ENCODE peak calls at places on chromosome 15, in five cellular contexts. K is stimulated activated CD8-positive, alpha-beta memory T cell treated with anti-CD3 and anti-CD28 coated beads, Interleukin-7, amount 100 ng/mL, for 48 hours; Z is T1000; P is NCI-H748 treated with DMSO at 0.1 percent for 48 hours; J is brain microvascular endothelial cell. H is an unnamed sample.

GRCh38 chr15:37951999-37952398 is 17.6 kb downstream of the TMCO5A start:
- DNase-seq in K (no peak), Z (no peak), P (no peak), J (no peak), H (no peak)

GRCh38 chr15:45399381-45400212 is 21.3 kb upstream of the GATM start:
- DNase-seq in K (no peak), Z (no peak), P (peak; percentile 14), J (no peak), H (peak; percentile 83)

GRCh38 chr15:29101491-29101890 is 168.1 kb downstream of the NSMCE3 start:
- DNase-seq in K (no peak), Z (no peak), P (no peak), J (no peak), H (no peak)

GRCh38 chr15:23686466-23687142 is 501 bp downstream of the NDN start:
- DNase-seq in K (no peak), Z (no peak), P (no peak), J (no peak), H (no peak)

GRCh38 chr15:67036775-67037555 is 28.4 kb upstream of the SMAD3 start:
- DNase-seq in K (no peak), Z (no peak), P (no peak), J (no peak), H (no peak)

GRCh38 chr15:40282144-40282869 is 557 bp downstream of the ANKRD63 start:
- DNase-seq in K (no peak), Z (peak; percentile 51), P (no peak), J (no peak), H (peak; percentile 21)

GRCh38 chr15:38714309-38715072 is 149.9 kb upstream of the RASGRP1 start:
- DNase-seq in K (no peak), Z (peak; percentile 66), P (no peak), J (peak; percentile 92), H (peak; percentile 64)

GRCh38 chr15:33453761-33454160 is 143.0 kb downstream of the RYR3 start:
- DNase-seq in K (no peak), Z (no peak), P (no peak), J (no peak), H (no peak)

GRCh38 chr15:60799885-60800728 is 321.2 kb upstream of the ICE2 start:
- DNase-seq in K (no peak), Z (no peak), P (no peak), J (no peak), H (no peak)

GRCh38 chr15:85691350-85692240 is 103.1 kb downstream of the KLHL25 start:
- DNase-seq in K (no peak), Z (no peak), P (no peak), J (no peak), H (no peak)

GRCh38 chr15:93417156-93418077 is 328.4 kb upstream of the RGMA start:
- DNase-seq in K (no peak), Z (no peak), P (no peak), J (no peak), H (no peak)

GRCh38 chr15:97652700-97653167 is 307.8 kb upstream of the ARRDC4 start:
- DNase-seq in K (no peak), Z (no peak), P (peak; percentile 76), J (no peak), H (no peak)

GRCh38 chr15:32096867-32097266 is 66.6 kb downstream of the CHRNA7 start:
- DNase-seq in K (no peak), Z (no peak), P (no peak), J (no peak), H (no peak)

GRCh38 chr15:68815598-68815997 is 5.1 kb downstream of the ANP32A start:
- DNase-seq in K (no peak), Z (no peak), P (no peak), J (no peak), H (no peak)

GRCh38 chr15:57785959-57786358 is 79.4 kb downstream of the POLR2M start:
- DNase-seq in K (no peak), Z (no peak), P (no peak), J (no peak), H (no peak)

GRCh38 chr15:77048135-77048866 is 22.6 kb downstream of the TSPAN3 start:
- DNase-seq in K (no peak), Z (no peak), P (no peak), J (no peak), H (no peak)

GRCh38 chr15:92719024-92719423 is 63.4 kb upstream of the FAM174B start:
- DNase-seq in K (no peak), Z (no peak), P (no peak), J (no peak), H (no peak)

GRCh38 chr15:51992953-51993352 is 21.4 kb upstream of the LEO1 start:
- DNase-seq in K (no peak), Z (no peak), P (no peak), J (no peak), H (no peak)

GRCh38 chr15:68045289-68046265 is 8.5 kb upstream of the PIAS1 start:
- DNase-seq in K (no peak), Z (no peak), P (no peak), J (no peak), H (no peak)

GRCh38 chr15:78000927-78001249 is 76.6 kb downstream of the TBC1D2B start:
- DNase-seq in K (no peak), Z (no peak), P (no peak), J (no peak), H (no peak)

GRCh38 chr15:91258436-91258779 is 158.4 kb downstream of the SV2B start:
- DNase-seq in K (no peak), Z (no peak), P (no peak), J (no peak), H (peak; percentile 13)

GRCh38 chr15:58492661-58493397 is 61.0 kb downstream of the LIPC start:
- DNase-seq in K (no peak), Z (no peak), P (no peak), J (no peak), H (no peak)

GRCh38 chr15:88647362-88648105 is 8.7 kb downstream of the ISG20 start:
- DNase-seq in K (no peak), Z (no peak), P (no peak), J (no peak), H (no peak)

GRCh38 chr15:82307714-82308081 is 41.6 kb downstream of the GOLGA6L10 start:
- DNase-seq in K (no peak), Z (no peak), P (no peak), J (no peak), H (no peak)

GRCh38 chr15:64535460-64536243 is 75.3 kb downstream of the ZNF609 start:
- DNase-seq in K (no peak), Z (no peak), P (no peak), J (no peak), H (no peak)

GRCh38 chr15:26075770-26076169 is 212.6 kb upstream of the ATP10A start:
- DNase-seq in K (no peak), Z (no peak), P (no peak), J (no peak), H (no peak)

GRCh38 chr15:74211656-74212055 is 9.1 kb upstream of the STRA6 start:
- DNase-seq in K (no peak), Z (no peak), P (no peak), J (no peak), H (no peak)

GRCh38 chr15:96230557-96231181 is 99.8 kb upstream of the NR2F2 start:
- DNase-seq in K (no peak), Z (no peak), P (no peak), J (peak; percentile 27), H (no peak)

GRCh38 chr15:69997701-69998273 is 99.9 kb downstream of the TLE3 start:
- DNase-seq in K (no peak), Z (no peak), P (peak; percentile 21), J (peak; percentile 5), H (no peak)

GRCh38 chr15:73389539-73389938 is 20.8 kb upstream of the HCN4 start:
- DNase-seq in K (no peak), Z (no peak), P (no peak), J (no peak), H (no peak)

GRCh38 chr15:34684351-34684750 is 70.4 kb downstream of the GJD2 start:
- DNase-seq in K (no peak), Z (no peak), P (no peak), J (no peak), H (no peak)

GRCh38 chr15:31550211-31550848 is 223.7 kb downstream of the KLF13 start:
- DNase-seq in K (no peak), Z (no peak), P (no peak), J (no peak), H (no peak)

GRCh38 chr15:39588531-39589192 is 7.8 kb downstream of the THBS1 start:
- DNase-seq in K (no peak), Z (no peak), P (no peak), J (no peak), H (no peak)

GRCh38 chr15:39172380-39173281 is 408.2 kb upstream of the THBS1 start:
- DNase-seq in K (no peak), Z (peak; percentile 23), P (no peak), J (peak; percentile 74), H (peak; percentile 74)

GRCh38 chr15:28022181-28022580 is 76.9 kb downstream of the OCA2 start:
- DNase-seq in K (no peak), Z (no peak), P (no peak), J (no peak), H (no peak)

GRCh38 chr15:70505411-70505919 is 257.9 kb downstream of the UACA start:
- DNase-seq in K (no peak), Z (peak; percentile 36), P (no peak), J (peak; percentile 82), H (peak; percentile 38)

GRCh38 chr15:31148622-31149505 is 47.3 kb upstream of the TRPM1 start:
- DNase-seq in K (no peak), Z (no peak), P (no peak), J (no peak), H (no peak)

GRCh38 chr15:48481802-48482201 is 150.6 kb downstream of the DUT start:
- DNase-seq in K (no peak), Z (no peak), P (peak; percentile 26), J (no peak), H (no peak)

GRCh38 chr15:25971053-25971452 is 107.9 kb upstream of the ATP10A start:
- DNase-seq in K (no peak), Z (no peak), P (no peak), J (no peak), H (no peak)

GRCh38 chr15:38854506-38854905 is 289.9 kb upstream of the RASGRP1 start:
- DNase-seq in K (no peak), Z (no peak), P (no peak), J (no peak), H (peak; percentile 64)

H was measured in SK-MEL-5.